ENCODE peak calls at places on chromosomes 13 and 19, in eight cellular contexts. A, I, Y, Z, N, O, H and F are unnamed samples.

GRCh38 chr19:1001538-1002166 is 1.4 kb downstream of the GRIN3B start:
- DNase-seq in N (peak; percentile 95), Z (no peak), H (no peak), I (no peak), O (no peak), Y (no peak), A (peak; percentile 68), F (no peak)

GRCh38 chr13:27634231-27634630 is 12.5 kb downstream of the POLR1D start:
- DNase-seq in H (no peak), N (no peak), Y (no peak), I (no peak), Z (no peak), A (no peak), O (no peak), F (no peak)

GRCh38 chr13:30738946-30739528 is 3.7 kb downstream of the ALOX5AP start:
- DNase-seq in N (no peak), Y (no peak), Z (no peak), I (no peak), O (no peak), A (no peak), H (no peak), F (no peak)

GRCh38 chr13:51235186-51235585 is 13.0 kb downstream of the FAM124A start:
- DNase-seq in O (no peak), Z (no peak), H (no peak), I (no peak), A (no peak), N (no peak), Y (no peak), F (no peak)

GRCh38 chr19:50646074-50646807 is 3.0 kb upstream of the C19orf81 start:
- DNase-seq in I (no peak), Z (no peak), N (no peak), Y (no peak), A (no peak), H (no peak), O (peak; percentile 83), F (no peak)

GRCh38 chr19:15666883-15667282 is 6.0 kb upstream of the CYP4F12 start:
- DNase-seq in H (no peak), Z (no peak), Y (no peak), I (no peak), O (no peak), N (no peak), A (peak; percentile 43), F (no peak)

GRCh38 chr13:38582133-38582532 is 104.7 kb upstream of the FREM2 start:
- DNase-seq in O (peak; percentile 2), Z (no peak), N (no peak), I (no peak), A (no peak), Y (peak; percentile 56), H (no peak), F (no peak)

GRCh38 chr13:45564108-45564507 is 51.4 kb downstream of the ERICH6B start:
- DNase-seq in O (no peak), Z (no peak), A (no peak), N (no peak), I (no peak), Y (no peak), H (no peak), F (no peak)

DNA sequence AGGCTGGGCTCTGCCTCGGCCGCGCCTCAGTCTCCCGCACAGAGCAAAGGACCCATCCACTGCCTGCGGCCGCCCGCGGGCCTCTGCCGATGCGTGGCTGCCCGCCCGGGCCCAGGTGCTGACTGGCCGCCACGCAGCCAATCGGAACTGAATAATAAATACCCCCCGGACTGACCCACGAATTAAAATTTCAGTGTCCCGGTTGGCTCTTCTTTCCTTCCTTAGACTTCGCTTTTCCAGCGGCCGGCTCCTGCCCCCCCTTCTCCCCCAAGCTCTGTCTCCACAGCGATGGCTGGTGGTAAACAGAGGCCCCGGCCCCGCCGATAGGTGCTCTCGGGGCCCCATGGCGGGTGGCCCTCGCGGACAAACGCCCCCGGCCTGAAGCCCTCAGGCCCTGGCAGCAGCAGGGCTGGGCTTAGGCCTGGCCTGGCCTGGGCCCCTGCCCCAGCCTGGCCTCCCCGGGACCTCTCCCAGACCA is 2.6 kb downstream of the ZBTB7A start:
- DNase-seq in A (no peak), I (peak; percentile 82), H (peak; percentile 75), O (no peak), Z (no peak), N (peak; percentile 87), Y (no peak), F (no peak)
- TF ChIP-seq POLR2A in A (no peak), I (peak; percentile 31), H (peak; percentile 16), O (no peak), Z (no peak), N (no peak), Y (no peak), F (no peak)

GRCh38 chr19:36773223-36773579 is 594 bp upstream of the ZNF850 start:
- DNase-seq in Y (no peak), A (no peak), Z (no peak), N (peak; percentile 10), H (no peak), I (no peak), O (no peak), F (no peak)

GRCh38 chr19:36772341-36773222 is at the start of gene ZNF850:
- DNase-seq in H (peak; percentile 96), N (peak; percentile 94), Y (peak; percentile 96), Z (peak; percentile 97), A (peak; percentile 95), I (peak; percentile 97), O (peak; percentile 89), F (peak; percentile 98)

GRCh38 chr19:36775768-36776167 is 3.2 kb upstream of the ZNF850 start:
- DNase-seq in H (no peak), O (no peak), N (peak; percentile 81), Z (no peak), A (no peak), I (no peak), Y (no peak), F (no peak)

DNA sequence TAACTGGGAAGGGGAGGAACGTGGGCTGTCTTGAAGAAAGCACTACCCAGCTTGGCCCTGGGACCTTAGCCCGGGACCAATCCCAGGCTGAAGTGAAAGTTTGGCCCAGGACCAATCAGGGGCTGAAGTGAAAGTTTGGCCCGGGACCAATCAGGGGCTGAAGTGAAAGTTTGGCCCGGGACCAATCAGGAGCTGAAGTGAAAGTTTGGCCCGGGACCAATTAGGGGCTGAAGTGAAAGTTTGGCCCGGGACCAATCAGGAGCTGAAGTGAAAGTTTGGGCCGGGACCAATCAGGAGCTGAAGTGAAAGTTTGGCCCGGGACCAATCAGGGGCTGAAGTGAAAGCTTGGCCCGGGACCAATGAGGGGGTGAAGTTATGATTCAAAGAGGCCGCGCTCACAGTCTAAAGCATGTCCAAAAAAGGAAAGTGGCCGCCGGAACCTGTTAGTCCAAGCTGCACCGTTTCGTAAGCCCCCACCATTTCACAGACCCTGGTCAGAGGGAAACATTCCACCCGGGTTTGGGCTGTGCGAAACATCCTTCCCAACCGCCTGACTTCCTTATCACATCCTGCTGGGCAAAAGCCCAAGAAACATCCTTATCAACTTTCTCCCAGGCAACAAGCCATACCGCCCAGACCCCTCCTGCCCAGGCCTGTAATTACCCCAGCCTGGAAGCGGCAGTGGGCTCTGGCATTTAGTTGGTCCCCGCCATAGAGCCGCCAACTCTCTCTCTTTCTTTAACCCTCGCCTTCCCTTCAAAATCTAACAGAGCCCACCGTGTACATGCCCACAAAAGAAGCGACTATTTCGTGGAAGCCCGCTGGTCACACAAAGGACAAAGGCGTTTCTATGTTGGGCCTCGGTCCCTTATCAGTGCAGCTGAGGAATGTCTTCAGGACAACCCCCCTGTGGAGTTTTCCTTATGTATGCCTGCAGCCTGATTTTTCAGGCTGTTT is 1.1 kb downstream of the ZNF850 start:
- DNase-seq in Y (peak; percentile 36), I (peak; percentile 69), Z (no peak), H (peak; percentile 89), A (peak; percentile 62), N (no peak), O (no peak), F (peak; percentile 91)
- TF ChIP-seq EP300 in Y (no peak), I (no peak), Z (no peak), H (no peak), A (no peak), N (no peak), O (no peak), F (no peak)

GRCh38 chr19:46786236-46787039 is 2.0 kb downstream of the SLC1A5 start:
- DNase-seq in Z (peak; percentile 83), Y (peak; percentile 77), H (peak; percentile 83), O (peak; percentile 95), I (peak; percentile 89), N (peak; percentile 78), A (peak; percentile 67), F (peak; percentile 94)

GRCh38 chr19:46785980-46786235 is 2.5 kb downstream of the SLC1A5 start:
- DNase-seq in H (no peak), I (no peak), Y (no peak), N (no peak), O (no peak), A (no peak), Z (no peak), F (no peak)

GRCh38 chr19:46783670-46784069 is 4.7 kb downstream of the SLC1A5 start:
- DNase-seq in N (no peak), I (no peak), A (no peak), O (no peak), H (no peak), Y (no peak), Z (no peak), F (no peak)

GRCh38 chr19:46784262-46785053 is 3.9 kb downstream of the SLC1A5 start:
- DNase-seq in H (peak; percentile 75), Y (peak; percentile 62), I (peak; percentile 86), N (peak; percentile 83), O (peak; percentile 97), A (peak; percentile 84), Z (peak; percentile 85), F (peak; percentile 95)

DNA sequence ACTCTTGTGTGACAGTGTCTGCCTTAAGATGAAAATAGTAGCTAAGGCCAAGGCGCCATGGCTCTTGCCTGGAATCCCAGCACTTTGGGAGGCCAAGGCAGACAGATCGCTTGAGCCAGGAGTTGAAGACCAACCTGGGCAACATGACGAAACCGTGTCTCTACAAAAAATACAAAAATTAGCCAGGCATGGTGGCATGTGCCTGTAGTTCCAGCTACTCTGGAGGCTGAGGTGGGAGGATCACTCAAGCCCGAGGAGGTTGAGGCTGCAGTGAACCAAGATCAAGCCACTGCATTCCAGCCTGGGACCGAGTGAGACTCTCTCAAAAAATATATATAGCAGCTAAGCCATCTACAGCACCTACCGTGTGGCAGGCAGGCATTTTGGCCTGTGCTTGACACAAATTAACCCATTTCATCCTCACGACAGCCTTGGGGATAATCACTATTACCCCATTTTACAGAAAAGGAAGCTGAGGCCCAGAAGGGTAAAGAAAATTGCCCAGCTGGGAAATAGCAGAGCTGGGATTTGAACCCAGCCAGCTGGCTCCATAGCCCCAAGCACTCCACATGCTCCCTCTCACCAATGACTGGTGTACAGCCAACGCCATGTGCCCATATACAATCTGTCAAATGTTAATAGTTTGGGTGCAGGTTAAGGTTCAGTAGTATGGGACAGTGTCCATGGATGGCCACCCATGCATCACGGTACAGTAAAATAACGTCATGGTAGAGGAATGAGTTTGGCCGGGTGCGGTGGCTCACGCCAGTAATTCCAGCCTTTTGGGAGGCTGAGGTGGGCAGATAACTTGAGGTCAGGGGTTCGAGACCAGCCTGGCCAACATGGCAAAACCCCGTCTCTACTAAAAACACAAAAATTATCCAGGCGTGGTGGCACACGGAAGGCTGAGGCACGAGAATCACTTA is 3.1 kb downstream of the SLC1A5 start:
- DNase-seq in O (no peak), I (no peak), N (no peak), H (no peak), A (no peak), Y (no peak), Z (no peak), F (no peak)
- TF ChIP-seq POLR2A in O (no peak), I (no peak), N (no peak), H (no peak), A (no peak), Y (no peak), Z (no peak), F (no peak)

DNA sequence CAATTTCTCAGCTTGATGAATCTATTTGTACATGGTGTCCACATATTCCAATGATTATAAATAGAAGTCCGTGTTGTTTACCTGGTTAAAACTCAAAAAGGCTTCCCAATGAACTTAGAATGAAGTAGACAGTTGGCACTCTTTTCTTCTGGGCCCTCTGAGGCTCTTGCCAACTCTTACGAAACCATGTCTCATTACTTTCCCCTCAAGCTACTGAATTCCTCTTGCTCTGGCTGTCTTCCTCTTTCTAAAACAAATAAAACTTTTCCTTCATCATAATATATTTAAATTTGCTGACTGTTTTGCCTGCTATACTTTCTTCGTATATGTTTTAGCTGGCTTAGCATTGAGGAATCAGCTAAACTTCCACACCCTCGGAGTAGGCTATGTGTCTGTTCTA is 139.7 kb downstream of the SLITRK6 start:
- DNase-seq in H (no peak), A (no peak), O (no peak), I (no peak), Z (no peak), Y (no peak), N (no peak), F (no peak)
- TF ChIP-seq EP300 in H (no peak), A (no peak), O (no peak), I (no peak), Z (no peak), Y (no peak), N (no peak), F (no peak)